ENCODE peak calls at places on chromosomes 1 and 21, in seven cellular contexts. C is HFFc6; B is choroid plexus epithelial cell; N is H54; F is stimulated activated naive CD8-positive, alpha-beta T cell treated with anti-CD3 and anti-CD28 coated beads, Interleukin-15, Interleukin-2, amounts not matched to agents 100 U/mL and 50 U/mL, for 24 hours; D is left ventricle myocardium inferior; X is aorta. I is an unnamed sample.

GRCh38 chr1:58585591-58586151 is 8.6 kb upstream of the TACSTD2 start:
- DNase-seq in C (peak), B (peak), N (no peak), F (no peak), D (no peak), X (no peak), I (no peak)

GRCh38 chr1:10941891-10942541 is 70.4 kb upstream of the TARDBP start:
- DNase-seq in C (no peak), B (peak), N (peak), F (peak), D (peak), X (peak), I (peak)

GRCh38 chr21:40622531-40622930 is 224.4 kb downstream of the DSCAM start:
- DNase-seq in C (no peak), B (no peak), N (no peak), F (no peak), D (no peak), X (no peak), I (no peak)

GRCh38 chr1:56033321-56034037 is 545.9 kb downstream of the PLPP3 start:
- DNase-seq in C (no peak), B (no peak), N (no peak), F (no peak), D (no peak), X (no peak), I (no peak)

GRCh38 chr1:203557390-203557789 is 63.4 kb downstream of the OPTC start:
- DNase-seq in C (peak), B (no peak), N (peak), F (no peak), D (peak), X (peak), I (no peak)

GRCh38 chr1:14220811-14221210 is 377.7 kb upstream of the KAZN start:
- DNase-seq in C (no peak), B (no peak), N (no peak), F (no peak), D (no peak), X (no peak), I (no peak)

GRCh38 chr1:119340861-119341261 is 27.7 kb upstream of the HAO2 start:
- DNase-seq in C (no peak), B (no peak), N (no peak), F (no peak), D (no peak), X (no peak), I (no peak)

GRCh38 chr1:206744683-206745082 is 25.9 kb upstream of the IL19 start:
- DNase-seq in C (no peak), B (no peak), N (no peak), F (no peak), D (no peak), X (no peak), I (no peak)

GRCh38 chr1:33634806-33635205 is 162.4 kb downstream of the ZSCAN20 start:
- DNase-seq in C (peak), B (peak), N (no peak), F (peak), D (peak), X (no peak), I (peak)

GRCh38 chr1:205475855-205476254 is 20.0 kb upstream of the BLACAT1 start:
- DNase-seq in C (no peak), B (no peak), N (no peak), F (no peak), D (no peak), X (no peak), I (no peak)

GRCh38 chr21:41152149-41152548 is 15.8 kb upstream of the BACE2 start:
- DNase-seq in C (no peak), B (no peak), N (no peak), F (no peak), D (no peak), X (no peak), I (no peak)

I was measured in endothelial cell.